ENCODE peak calls at places on chromosomes 13 and 19, in nine cellular contexts. One of them, this sample, is unnamed.

GRCh38 chr13:46113596-46113995 is 8.8 kb upstream of the CPB2 start:
- DNase-seq in B cell: no peak
- DNase-seq in lower leg skin: no peak
- DNase-seq in NCI-H1092 treated with DMSO at 0.1 percent for 48 hours: no peak
- DNase-seq in Calu3: no peak
- DNase-seq in T-helper 1 cell: no peak
- DNase-seq in amniotic stem cell: no peak
- DNase-seq in germinal center: no peak
- DNase-seq in stimulated activated CD4-positive, alpha-beta T cell treated with anti-CD3 and anti-CD28 coated beads, Interleukin-1b, Interleukin-23, amount 100 ng/mL, for 48 hours: no peak
- DNase-seq in this sample: no peak

GRCh38 chr13:27374126-27374613 is 50.2 kb upstream of the GTF3A start:
- DNase-seq in Calu3: no peak
- DNase-seq in germinal center: no peak
- DNase-seq in NCI-H1092 treated with DMSO at 0.1 percent for 48 hours: no peak
- DNase-seq in stimulated activated CD4-positive, alpha-beta T cell treated with anti-CD3 and anti-CD28 coated beads, Interleukin-1b, Interleukin-23, amount 100 ng/mL, for 48 hours: no peak
- DNase-seq in amniotic stem cell: no peak
- DNase-seq in lower leg skin: no peak
- DNase-seq in T-helper 1 cell: no peak
- DNase-seq in B cell: no peak
- DNase-seq in this sample: no peak

GRCh38 chr19:7978196-7978825 is 27.1 kb downstream of the ELAVL1 start:
- DNase-seq in B cell: no peak
- DNase-seq in lower leg skin: no peak
- DNase-seq in amniotic stem cell: no peak
- DNase-seq in stimulated activated CD4-positive, alpha-beta T cell treated with anti-CD3 and anti-CD28 coated beads, Interleukin-1b, Interleukin-23, amount 100 ng/mL, for 48 hours: no peak
- DNase-seq in Calu3: no peak
- DNase-seq in T-helper 1 cell: no peak
- DNase-seq in NCI-H1092 treated with DMSO at 0.1 percent for 48 hours: no peak
- DNase-seq in germinal center: no peak
- DNase-seq in this sample: no peak

GRCh38 chr13:100423375-100423774 is 165.2 kb downstream of the GGACT start:
- DNase-seq in stimulated activated CD4-positive, alpha-beta T cell treated with anti-CD3 and anti-CD28 coated beads, Interleukin-1b, Interleukin-23, amount 100 ng/mL, for 48 hours: no peak
- DNase-seq in Calu3: no peak
- DNase-seq in germinal center: no peak
- DNase-seq in B cell: no peak
- DNase-seq in NCI-H1092 treated with DMSO at 0.1 percent for 48 hours: no peak
- DNase-seq in T-helper 1 cell: peak
- DNase-seq in lower leg skin: no peak
- DNase-seq in amniotic stem cell: no peak
- DNase-seq in this sample: no peak

GRCh38 chr13:91193358-91193757 is 154.1 kb upstream of the MIR17HG start:
- DNase-seq in germinal center: no peak
- DNase-seq in amniotic stem cell: no peak
- DNase-seq in NCI-H1092 treated with DMSO at 0.1 percent for 48 hours: no peak
- DNase-seq in B cell: no peak
- DNase-seq in T-helper 1 cell: no peak
- DNase-seq in Calu3: no peak
- DNase-seq in lower leg skin: no peak
- DNase-seq in stimulated activated CD4-positive, alpha-beta T cell treated with anti-CD3 and anti-CD28 coated beads, Interleukin-1b, Interleukin-23, amount 100 ng/mL, for 48 hours: no peak
- DNase-seq in this sample: no peak

GRCh38 chr19:40807147-40808020 is 8.4 kb downstream of the EGLN2 start:
- DNase-seq in stimulated activated CD4-positive, alpha-beta T cell treated with anti-CD3 and anti-CD28 coated beads, Interleukin-1b, Interleukin-23, amount 100 ng/mL, for 48 hours: no peak
- DNase-seq in NCI-H1092 treated with DMSO at 0.1 percent for 48 hours: no peak
- DNase-seq in lower leg skin: no peak
- DNase-seq in Calu3: peak
- DNase-seq in germinal center: no peak
- DNase-seq in amniotic stem cell: no peak
- DNase-seq in B cell: no peak
- DNase-seq in T-helper 1 cell: no peak
- DNase-seq in this sample: no peak

GRCh38 chr13:105665284-105665683 is 870.2 kb downstream of the EFNB2 start:
- DNase-seq in T-helper 1 cell: no peak
- DNase-seq in Calu3: no peak
- DNase-seq in NCI-H1092 treated with DMSO at 0.1 percent for 48 hours: no peak
- DNase-seq in stimulated activated CD4-positive, alpha-beta T cell treated with anti-CD3 and anti-CD28 coated beads, Interleukin-1b, Interleukin-23, amount 100 ng/mL, for 48 hours: no peak
- DNase-seq in germinal center: no peak
- DNase-seq in lower leg skin: no peak
- DNase-seq in B cell: no peak
- DNase-seq in amniotic stem cell: peak
- DNase-seq in this sample: no peak

GRCh38 chr13:32284927-32285632 is 30.1 kb downstream of the ZAR1L start:
- DNase-seq in stimulated activated CD4-positive, alpha-beta T cell treated with anti-CD3 and anti-CD28 coated beads, Interleukin-1b, Interleukin-23, amount 100 ng/mL, for 48 hours: no peak
- DNase-seq in NCI-H1092 treated with DMSO at 0.1 percent for 48 hours: no peak
- DNase-seq in Calu3: peak
- DNase-seq in lower leg skin: no peak
- DNase-seq in amniotic stem cell: no peak
- DNase-seq in B cell: no peak
- DNase-seq in T-helper 1 cell: no peak
- DNase-seq in germinal center: no peak
- DNase-seq in this sample: no peak

GRCh38 chr13:104431895-104432294 is 1365.7 kb upstream of the SLC10A2 start:
- DNase-seq in amniotic stem cell: no peak
- DNase-seq in Calu3: no peak
- DNase-seq in B cell: no peak
- DNase-seq in T-helper 1 cell: no peak
- DNase-seq in lower leg skin: no peak
- DNase-seq in germinal center: no peak
- DNase-seq in stimulated activated CD4-positive, alpha-beta T cell treated with anti-CD3 and anti-CD28 coated beads, Interleukin-1b, Interleukin-23, amount 100 ng/mL, for 48 hours: no peak
- DNase-seq in NCI-H1092 treated with DMSO at 0.1 percent for 48 hours: no peak
- DNase-seq in this sample: no peak